ENCODE peak calls at places on chromosomes 12 and 14, in nine cellular contexts. M is CD4-positive, alpha-beta T cell; J is ovary; K is pancreas; D is uterus; T is endodermal cell; C is sigmoid colon; N is A549; I is left lung. V is an unnamed sample.

GRCh38 chr14:78950654-78951053 is 780.5 kb downstream of the NRXN3 start:
- DNase-seq in M (no peak), J (no peak), K (no peak), D (no peak), T (no peak), C (no peak), N (no peak), I (no peak), V (no peak)

GRCh38 chr12:85920324-85920947 is 46.3 kb downstream of the NTS start:
- DNase-seq in M (no peak), J (no peak), K (no peak), D (no peak), T (no peak), C (no peak), N (no peak), I (no peak), V (no peak)

GRCh38 chr12:12115531-12115930 is 44.8 kb downstream of the BCL2L14 start:
- DNase-seq in M (no peak), J (no peak), K (no peak), D (no peak), T (no peak), C (no peak), N (no peak), I (no peak), V (no peak)

GRCh38 chr12:91239497-91239896 is 56.9 kb upstream of the DCN start:
- DNase-seq in M (no peak), J (no peak), K (no peak), D (no peak), T (no peak), C (no peak), N (no peak), I (no peak), V (no peak)

GRCh38 chr12:41365653-41366131 is 177.6 kb downstream of the PDZRN4 start:
- DNase-seq in M (no peak), J (no peak), K (no peak), D (no peak), T (peak), C (no peak), N (no peak), I (no peak), V (no peak)

GRCh38 chr12:98591209-98591608 is 2.3 kb upstream of the SLC25A3 start:
- DNase-seq in M (no peak), J (no peak), K (no peak), D (no peak), T (peak), C (no peak), N (no peak), I (no peak), V (no peak)

GRCh38 chr12:99713946-99714520 is 66.5 kb downstream of the GARIN6 start:
- DNase-seq in M (no peak), J (no peak), K (no peak), D (no peak), T (no peak), C (no peak), N (no peak), I (no peak), V (no peak)

GRCh38 chr14:67420102-67420739 is 8.3 kb upstream of the PLEK2 start:
- DNase-seq in M (no peak), J (no peak), K (no peak), D (no peak), T (peak), C (peak), N (no peak), I (no peak), V (no peak)

GRCh38 chr12:70754330-70754741 is 117.1 kb upstream of the PTPRB start:
- DNase-seq in M (no peak), J (no peak), K (no peak), D (no peak), T (no peak), C (no peak), N (no peak), I (no peak), V (no peak)

GRCh38 chr12:44847888-44848770 is 28.0 kb downstream of the NELL2 start:
- DNase-seq in M (peak), J (no peak), K (no peak), D (no peak), T (no peak), C (no peak), N (no peak), I (no peak), V (no peak)

GRCh38 chr14:32998433-32998832 is 59.8 kb downstream of the NPAS3 start:
- DNase-seq in M (no peak), J (no peak), K (no peak), D (no peak), T (no peak), C (no peak), N (no peak), I (no peak), V (no peak)

GRCh38 chr14:73731111-73731510 is 16.9 kb upstream of the PNMA1 start:
- DNase-seq in M (no peak), J (peak), K (no peak), D (no peak), T (no peak), C (no peak), N (no peak), I (peak), V (no peak)

GRCh38 chr14:35234007-35234406 is 58.2 kb upstream of the PSMA6 start:
- DNase-seq in M (no peak), J (no peak), K (no peak), D (no peak), T (no peak), C (no peak), N (no peak), I (no peak), V (no peak)

GRCh38 chr12:82870825-82871377 is 184.2 kb downstream of the TMTC2 start:
- DNase-seq in M (no peak), J (no peak), K (no peak), D (no peak), T (no peak), C (no peak), N (no peak), I (no peak), V (no peak)

GRCh38 chr12:95116773-95117172 is 43.4 kb upstream of the NR2C1 start:
- DNase-seq in M (no peak), J (no peak), K (no peak), D (no peak), T (peak), C (no peak), N (peak), I (no peak), V (no peak)

GRCh38 chr12:89693639-89694202 is 14.9 kb downstream of the ATP2B1 start:
- DNase-seq in M (no peak), J (no peak), K (no peak), D (no peak), T (no peak), C (no peak), N (no peak), I (no peak), V (no peak)

GRCh38 chr14:101775756-101776292 is 14.3 kb downstream of the PPP2R5C start:
- DNase-seq in M (no peak), J (no peak), K (no peak), D (no peak), T (no peak), C (no peak), N (no peak), I (no peak), V (no peak)

GRCh38 chr12:92717202-92717601 is 14.4 kb downstream of the PLEKHG7 start:
- DNase-seq in M (no peak), J (no peak), K (no peak), D (no peak), T (peak), C (no peak), N (no peak), I (no peak), V (no peak)

GRCh38 chr14:55974046-55974582 is 144.1 kb upstream of the PELI2 start:
- DNase-seq in M (no peak), J (no peak), K (no peak), D (no peak), T (no peak), C (no peak), N (no peak), I (no peak), V (no peak)

GRCh38 chr12:67701121-67701520 is 52.6 kb downstream of the DYRK2 start:
- DNase-seq in M (no peak), J (no peak), K (no peak), D (no peak), T (no peak), C (no peak), N (no peak), I (no peak), V (no peak)

GRCh38 chr14:86790408-86791364 is 1202.3 kb downstream of the GALC start:
- DNase-seq in M (no peak), J (no peak), K (no peak), D (no peak), T (peak), C (no peak), N (no peak), I (no peak), V (no peak)

GRCh38 chr14:86782092-86782580 is 1210.8 kb downstream of the GALC start:
- DNase-seq in M (no peak), J (no peak), K (no peak), D (no peak), T (no peak), C (no peak), N (no peak), I (no peak), V (no peak)

GRCh38 chr14:86788229-86788628 is 1204.8 kb downstream of the GALC start:
- DNase-seq in M (no peak), J (no peak), K (no peak), D (no peak), T (no peak), C (no peak), N (no peak), I (no peak), V (no peak)

DNA sequence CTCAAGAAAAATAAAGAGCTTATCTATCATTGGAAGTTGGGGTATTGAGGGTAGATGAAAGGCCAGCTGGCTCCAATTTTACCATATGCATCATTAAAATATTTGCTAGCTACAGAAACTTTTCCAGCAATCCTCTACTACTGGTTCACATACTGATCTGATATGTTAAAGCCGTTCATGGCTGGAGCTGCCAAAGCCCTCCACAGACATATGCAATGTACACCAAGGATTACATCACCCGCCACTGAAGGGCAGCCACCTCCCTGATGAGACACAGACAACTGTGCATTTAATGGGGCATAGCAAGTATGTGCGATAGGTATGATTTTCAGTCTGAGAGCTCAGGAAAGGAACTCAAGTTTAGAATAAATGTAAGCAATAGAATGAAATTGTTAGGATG is 1205.2 kb downstream of the GALC start:
- DNase-seq in M (no peak), J (no peak), K (no peak), D (no peak), T (no peak), C (no peak), N (no peak), I (no peak), V (no peak)
- H3K27ac ChIP-seq in M (no peak), J (no peak), K (no peak), D (no peak), T (no peak), C (no peak), N (no peak), I (no peak), V (no peak)

DNA sequence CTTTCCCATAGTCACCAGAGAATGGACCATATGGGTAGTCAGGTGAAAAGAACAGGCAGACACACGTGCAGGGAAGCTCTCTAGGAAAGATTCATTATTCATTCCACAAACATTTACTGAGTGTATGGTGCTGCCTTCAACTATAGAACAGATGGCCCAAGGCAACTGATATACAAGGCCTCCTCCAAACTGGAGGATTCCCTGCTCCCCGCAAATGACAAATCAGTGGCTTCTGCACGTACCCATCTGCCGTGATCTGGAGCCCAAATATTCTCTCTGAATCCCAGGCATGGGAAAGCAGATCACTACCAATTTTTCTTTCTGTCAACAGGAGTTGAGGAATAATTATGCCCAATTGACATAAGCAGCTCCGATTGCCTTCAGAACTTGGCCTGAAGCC is 174.2 kb upstream of the CCDC196 start:
- DNase-seq in M (no peak), J (no peak), K (no peak), D (no peak), T (no peak), C (no peak), N (no peak), I (no peak), V (no peak)
- H3K27ac ChIP-seq in M (no peak), J (no peak), K (no peak), D (no peak), T (no peak), C (no peak), N (no peak), I (no peak), V (no peak)

GRCh38 chr12:65501093-65501621 is 222.7 kb downstream of the MSRB3 start:
- DNase-seq in M (no peak), J (peak), K (no peak), D (peak), T (no peak), C (peak), N (no peak), I (no peak), V (peak)
- H3K27ac ChIP-seq in M (no peak), J (no peak), K (no peak), D (no peak), T (no peak), C (no peak), N (no peak), I (no peak), V (no peak)

GRCh38 chr12:27343255-27344000 is 10.8 kb downstream of the BMAL2 start:
- DNase-seq in M (no peak), J (no peak), K (no peak), D (no peak), T (no peak), C (no peak), N (peak), I (no peak), V (no peak)
- H3K27ac ChIP-seq in M (no peak), J (no peak), K (no peak), D (no peak), T (no peak), C (no peak), N (peak), I (no peak), V (no peak)

GRCh38 chr12:2652401-2653081 is 142.2 kb upstream of the FKBP4 start:
- DNase-seq in M (no peak), J (no peak), K (peak), D (no peak), T (peak), C (peak), N (no peak), I (no peak), V (no peak)

GRCh38 chr12:2654741-2655140 is 140.0 kb upstream of the FKBP4 start:
- DNase-seq in M (no peak), J (no peak), K (no peak), D (no peak), T (peak), C (peak), N (no peak), I (no peak), V (no peak)

GRCh38 chr12:2653461-2653965 is 141.3 kb upstream of the FKBP4 start:
- DNase-seq in M (no peak), J (no peak), K (no peak), D (no peak), T (peak), C (peak), N (no peak), I (no peak), V (no peak)

GRCh38 chr12:2652011-2652400 is 142.8 kb upstream of the FKBP4 start:
- DNase-seq in M (no peak), J (no peak), K (no peak), D (no peak), T (no peak), C (peak), N (no peak), I (no peak), V (no peak)

DNA sequence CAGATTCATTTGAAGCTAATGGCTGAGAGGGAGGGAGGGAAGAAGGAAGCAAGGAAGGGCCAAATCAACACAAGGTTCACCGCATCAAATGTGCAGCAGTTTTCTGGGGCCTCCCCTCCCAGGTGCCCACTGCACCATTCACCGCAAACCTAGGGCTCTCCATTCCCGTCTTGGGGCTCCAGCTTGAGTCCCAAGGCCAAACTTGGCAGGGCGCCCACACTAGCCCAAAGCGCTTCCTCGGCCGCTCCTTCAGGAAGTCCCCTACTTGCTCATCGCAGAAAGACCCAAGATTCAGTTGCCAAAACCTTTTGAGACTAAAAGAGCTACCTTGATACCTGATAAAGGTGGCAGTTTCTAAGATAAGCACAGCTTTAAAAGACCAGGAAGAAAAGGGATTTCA is 140.5 kb upstream of the FKBP4 start:
- DNase-seq in M (no peak), J (no peak), K (no peak), D (no peak), T (peak), C (peak), N (no peak), I (no peak), V (no peak)
- H3K27ac ChIP-seq in M (no peak), J (no peak), K (no peak), D (no peak), T (no peak), C (no peak), N (no peak), I (no peak), V (no peak)

DNA sequence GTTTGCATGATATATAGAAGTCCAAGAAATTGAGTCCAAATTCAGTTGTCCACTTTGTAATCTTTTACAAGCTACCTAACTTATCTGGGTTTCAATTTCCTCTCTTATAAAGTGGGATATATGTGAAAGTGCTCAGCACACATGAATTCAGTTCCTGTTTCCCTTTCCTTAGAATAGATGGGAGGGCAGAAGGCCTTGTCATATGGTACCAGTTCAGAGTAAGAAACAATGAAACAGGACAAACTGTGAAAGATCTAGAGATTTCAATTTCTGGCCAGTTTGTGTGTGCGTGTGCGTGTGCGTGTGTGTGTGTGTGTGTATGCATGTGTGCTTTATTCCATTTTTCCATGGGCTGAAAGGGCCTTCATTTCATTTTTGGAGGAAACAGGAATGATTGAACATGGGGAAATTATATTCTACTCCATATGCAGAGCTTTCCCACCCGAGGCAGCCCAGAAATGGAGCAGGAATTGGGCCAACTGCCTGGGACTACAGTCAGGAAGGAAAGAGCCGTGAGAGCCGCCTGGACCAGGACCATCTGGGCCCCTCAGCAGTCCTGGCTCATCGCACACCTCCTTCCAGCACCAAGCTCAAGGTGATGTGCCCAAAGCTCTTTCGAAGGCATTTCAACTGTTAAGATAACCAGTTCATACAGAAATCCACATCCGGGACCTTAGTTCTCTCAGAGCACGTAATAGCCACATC is 183.2 kb downstream of the EPS8 start:
- DNase-seq in M (no peak), J (no peak), K (no peak), D (no peak), T (no peak), C (no peak), N (no peak), I (no peak), V (no peak)
- H3K27ac ChIP-seq in M (no peak), J (no peak), K (no peak), D (no peak), T (no peak), C (no peak), N (no peak), I (no peak), V (no peak)

GRCh38 chr12:51925400-51926063 is 18.2 kb downstream of the ACVRL1 start:
- DNase-seq in M (no peak), J (no peak), K (no peak), D (no peak), T (peak), C (no peak), N (no peak), I (no peak), V (no peak)
- H3K27ac ChIP-seq in M (no peak), J (no peak), K (peak), D (peak), T (no peak), C (no peak), N (no peak), I (peak), V (no peak)

DNA sequence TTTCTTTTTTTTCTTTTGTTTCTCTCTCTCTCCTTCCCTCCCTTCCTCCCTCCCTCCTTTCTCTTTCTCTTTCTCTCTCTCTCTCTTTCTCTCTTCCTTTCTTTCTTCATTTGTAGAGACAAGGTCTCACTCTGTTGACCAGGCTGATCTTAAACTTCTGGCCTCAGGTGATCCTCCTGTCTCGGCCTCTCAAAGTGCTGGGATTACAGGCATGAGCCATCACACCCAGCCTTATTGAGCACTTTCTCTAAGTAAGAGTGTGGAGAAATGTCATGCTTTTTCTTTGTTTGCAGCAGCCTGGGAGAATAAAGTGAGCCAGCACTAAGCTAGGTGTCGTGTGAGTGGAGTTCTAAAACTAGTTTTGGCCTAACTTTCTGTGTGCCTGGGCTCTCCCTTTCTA is 74.0 kb downstream of the TTC7B start:
- DNase-seq in M (no peak), J (no peak), K (no peak), D (no peak), T (no peak), C (no peak), N (no peak), I (no peak), V (no peak)
- H3K27ac ChIP-seq in M (no peak), J (no peak), K (no peak), D (no peak), T (no peak), C (peak), N (no peak), I (no peak), V (peak)

V was measured in caudate nucleus.